ENCODE peak calls at places on chromosomes 7 and 10, in ten cellular contexts. J is progenitor cell of endocrine pancreas; B is sigmoid colon; C is H4; D is iris pigment epithelial cell; N is endothelial cell; M is stimulated activated CD4-positive, alpha-beta T cell treated with anti-CD3 and anti-CD28 coated beads, Interleukin-2, amount 100 ng/mL, for 48 hours; E is prostate gland; G is nucleus accumbens; O is stomach. K is an unnamed sample.

GRCh38 chr10:43057231-43057711 is 19.6 kb upstream of the RET start:
- DNase-seq in J (no peak), B (peak), C (no peak), D (no peak), N (no peak), M (no peak), E (no peak), G (no peak), O (no peak), K (no peak)

GRCh38 chr7:90760892-90761291 is 164.8 kb downstream of the CDK14 start:
- DNase-seq in J (no peak), B (no peak), C (no peak), D (peak), N (no peak), M (no peak), E (no peak), G (no peak), O (no peak), K (no peak)

GRCh38 chr7:1505731-1506550 is 1.8 kb upstream of the INTS1 start:
- DNase-seq in J (no peak), B (no peak), C (no peak), D (no peak), N (no peak), M (no peak), E (no peak), G (no peak), O (no peak), K (no peak)

GRCh38 chr7:156127166-156128134 is 315.2 kb upstream of the SHH start:
- DNase-seq in J (no peak), B (no peak), C (no peak), D (no peak), N (no peak), M (no peak), E (no peak), G (no peak), O (no peak), K (no peak)

GRCh38 chr7:158606671-158607424 is 19.2 kb upstream of the PTPRN2 start:
- DNase-seq in J (no peak), B (no peak), C (no peak), D (no peak), N (no peak), M (no peak), E (no peak), G (no peak), O (no peak), K (no peak)

GRCh38 chr7:157389951-157390730 is 53.3 kb downstream of the DNAJB6 start:
- DNase-seq in J (no peak), B (no peak), C (peak), D (peak), N (no peak), M (no peak), E (no peak), G (no peak), O (no peak), K (no peak)

GRCh38 chr10:6328708-6329423 is 126.1 kb downstream of the PFKFB3 start:
- DNase-seq in J (no peak), B (no peak), C (no peak), D (no peak), N (no peak), M (no peak), E (no peak), G (no peak), O (no peak), K (no peak)

GRCh38 chr10:5663692-5664427 is 2.5 kb downstream of the ASB13 start:
- DNase-seq in J (no peak), B (no peak), C (no peak), D (no peak), N (no peak), M (no peak), E (no peak), G (no peak), O (no peak), K (no peak)

GRCh38 chr10:43782814-43783213 is 134.1 kb upstream of the ZNF32 start:
- DNase-seq in J (no peak), B (no peak), C (no peak), D (no peak), N (no peak), M (no peak), E (no peak), G (no peak), O (no peak), K (no peak)

GRCh38 chr10:132443605-132443997 is 46.6 kb downstream of the PWWP2B start:
- DNase-seq in J (no peak), B (no peak), C (no peak), D (peak), N (no peak), M (peak), E (no peak), G (no peak), O (no peak), K (peak)

GRCh38 chr10:100637785-100638184 is 102.0 kb downstream of the HIF1AN start:
- DNase-seq in J (peak), B (no peak), C (peak), D (no peak), N (peak), M (no peak), E (no peak), G (no peak), O (no peak), K (peak)

GRCh38 chr10:15796098-15796759 is 64.1 kb downstream of the MINDY3 start:
- DNase-seq in J (no peak), B (no peak), C (no peak), D (no peak), N (no peak), M (no peak), E (no peak), G (no peak), O (no peak), K (no peak)

GRCh38 chr7:37247881-37248280 is 200.8 kb downstream of the ELMO1 start:
- DNase-seq in J (no peak), B (no peak), C (peak), D (peak), N (no peak), M (no peak), E (no peak), G (no peak), O (no peak), K (no peak)

GRCh38 chr7:124032369-124033092 is at the start of gene TMEM229A:
- DNase-seq in J (peak), B (peak), C (peak), D (peak), N (peak), M (peak), E (peak), G (peak), O (peak), K (no peak)

GRCh38 chr10:70996549-70996948 is 108.2 kb upstream of the PCBD1 start:
- DNase-seq in J (no peak), B (no peak), C (no peak), D (no peak), N (no peak), M (no peak), E (no peak), G (no peak), O (no peak), K (no peak)

GRCh38 chr10:88986549-88987242 is 3.9 kb upstream of the FAS start:
- DNase-seq in J (no peak), B (no peak), C (no peak), D (no peak), N (no peak), M (no peak), E (peak), G (no peak), O (peak), K (peak)

GRCh38 chr7:96122746-96123145 is 199.2 kb downstream of the SLC25A13 start:
- DNase-seq in J (no peak), B (no peak), C (no peak), D (no peak), N (no peak), M (no peak), E (no peak), G (no peak), O (no peak), K (no peak)

GRCh38 chr7:79786187-79786586 is 332.7 kb upstream of the MAGI2 start:
- DNase-seq in J (no peak), B (no peak), C (no peak), D (peak), N (no peak), M (no peak), E (no peak), G (no peak), O (no peak), K (no peak)

GRCh38 chr10:48605786-48606529 is 1.1 kb upstream of the ARHGAP22 start:
- DNase-seq in J (no peak), B (peak), C (no peak), D (no peak), N (no peak), M (no peak), E (no peak), G (no peak), O (no peak), K (no peak)

GRCh38 chr10:77325233-77325537 is 312.4 kb downstream of the KCNMA1 start:
- DNase-seq in J (no peak), B (no peak), C (no peak), D (no peak), N (no peak), M (no peak), E (peak), G (no peak), O (peak), K (no peak)

GRCh38 chr7:36096460-36097095 is 56.5 kb upstream of the EEPD1 start:
- DNase-seq in J (no peak), B (no peak), C (no peak), D (no peak), N (no peak), M (no peak), E (no peak), G (no peak), O (no peak), K (no peak)

GRCh38 chr10:103781329-103782061 is 73.9 kb downstream of the SH3PXD2A start:
- DNase-seq in J (no peak), B (no peak), C (peak), D (peak), N (no peak), M (no peak), E (no peak), G (no peak), O (no peak), K (peak)

GRCh38 chr7:139916717-139917395 is 87.8 kb downstream of the TBXAS1 start:
- DNase-seq in J (no peak), B (no peak), C (no peak), D (no peak), N (no peak), M (no peak), E (no peak), G (no peak), O (no peak), K (no peak)

GRCh38 chr7:50217961-50218360 is 86.6 kb upstream of the IKZF1 start:
- DNase-seq in J (no peak), B (no peak), C (no peak), D (no peak), N (no peak), M (no peak), E (no peak), G (no peak), O (no peak), K (no peak)

K was measured in K562.